ENCODE peak calls at places on chromosomes 16 and 17, in ten cellular contexts. B is PC-3, I is tibial nerve, K is prostate gland, R is mammary epithelial cell, H is pancreas, Z is gastrocnemius medialis, O is upper lobe of left lung, D is PC-9, V is SK-N-SH. P is an unnamed sample. For H3K4me1, the result is how much of the 10 kb centered on the place peaks cover.

GRCh38 chr17:9465216-9465921 is 110.3 kb downstream of the STX8 start:
- DNase-seq in B (no peak), I (no peak), K (no peak), R (no peak), H (no peak), Z (no peak), O (no peak), D (no peak), V (no peak), P (no peak)

GRCh38 chr16:88077328-88078108 is 126.3 kb downstream of the BANP start:
- DNase-seq in B (no peak), I (no peak), K (peak), R (no peak), H (peak), Z (no peak), O (no peak), D (no peak), V (peak), P (peak)

GRCh38 chr17:9517396-9517795 is 58.2 kb downstream of the STX8 start:
- DNase-seq in B (no peak), I (no peak), K (no peak), R (peak), H (no peak), Z (no peak), O (no peak), D (no peak), V (no peak), P (no peak)

GRCh38 chr17:5272313-5272712 is 9.8 kb upstream of the RABEP1 start:
- DNase-seq in B (peak), I (no peak), K (no peak), R (peak), H (no peak), Z (no peak), O (no peak), D (no peak), V (peak), P (no peak)

GRCh38 chr17:37094391-37094790 is 145.6 kb downstream of the AATF start:
- DNase-seq in B (no peak), I (no peak), K (no peak), R (no peak), H (no peak), Z (no peak), O (no peak), D (no peak), V (no peak), P (no peak)

GRCh38 chr16:66950971-66951790 is 9.9 kb upstream of the CES3 start:
- DNase-seq in B (no peak), I (no peak), K (no peak), R (no peak), H (no peak), Z (peak), O (no peak), D (no peak), V (no peak), P (no peak)

GRCh38 chr16:54098247-54098646 is 188.3 kb downstream of the IRX3 start:
- DNase-seq in B (no peak), I (no peak), K (no peak), R (no peak), H (no peak), Z (no peak), O (no peak), D (no peak), V (no peak), P (no peak)

GRCh38 chr17:29918922-29919856 is 10.8 kb downstream of the SSH2 start:
- DNase-seq in B (peak), I (no peak), K (no peak), R (peak), H (no peak), Z (no peak), O (no peak), D (peak), V (no peak), P (no peak)

GRCh38 chr17:10737786-10738185 is 8.0 kb upstream of the TMEM220 start:
- DNase-seq in B (no peak), I (no peak), K (no peak), R (no peak), H (no peak), Z (no peak), O (no peak), D (no peak), V (no peak), P (no peak)

GRCh38 chr16:54407596-54407995 is 121.0 kb upstream of the IRX3 start:
- DNase-seq in B (no peak), I (no peak), K (no peak), R (peak), H (no peak), Z (no peak), O (no peak), D (no peak), V (no peak), P (no peak)

GRCh38 chr17:3011891-3012290 is 51.5 kb downstream of the OR1D5 start:
- DNase-seq in B (no peak), I (no peak), K (no peak), R (no peak), H (no peak), Z (no peak), O (no peak), D (no peak), V (no peak), P (no peak)

GRCh38 chr16:60646631-60647030 is 1389.6 kb downstream of the CDH8 start:
- DNase-seq in B (no peak), I (no peak), K (no peak), R (no peak), H (no peak), Z (no peak), O (no peak), D (no peak), V (no peak), P (no peak)
- H3K4me1 ChIP-seq in B (under half), I (under half), K (under half), R (under half), H (under half), Z (under half), O (under half), D (under half), V (under half), P (under half)

GRCh38 chr16:85317704-85318103 is 205.4 kb upstream of the CIBAR2 start:
- DNase-seq in B (no peak), I (no peak), K (no peak), R (no peak), H (peak), Z (no peak), O (no peak), D (no peak), V (no peak), P (no peak)
- H3K4me3 ChIP-seq in B (no peak), I (no peak), K (no peak), R (no peak), H (no peak), Z (no peak), O (no peak), D (no peak), V (no peak), P (no peak)

DNA sequence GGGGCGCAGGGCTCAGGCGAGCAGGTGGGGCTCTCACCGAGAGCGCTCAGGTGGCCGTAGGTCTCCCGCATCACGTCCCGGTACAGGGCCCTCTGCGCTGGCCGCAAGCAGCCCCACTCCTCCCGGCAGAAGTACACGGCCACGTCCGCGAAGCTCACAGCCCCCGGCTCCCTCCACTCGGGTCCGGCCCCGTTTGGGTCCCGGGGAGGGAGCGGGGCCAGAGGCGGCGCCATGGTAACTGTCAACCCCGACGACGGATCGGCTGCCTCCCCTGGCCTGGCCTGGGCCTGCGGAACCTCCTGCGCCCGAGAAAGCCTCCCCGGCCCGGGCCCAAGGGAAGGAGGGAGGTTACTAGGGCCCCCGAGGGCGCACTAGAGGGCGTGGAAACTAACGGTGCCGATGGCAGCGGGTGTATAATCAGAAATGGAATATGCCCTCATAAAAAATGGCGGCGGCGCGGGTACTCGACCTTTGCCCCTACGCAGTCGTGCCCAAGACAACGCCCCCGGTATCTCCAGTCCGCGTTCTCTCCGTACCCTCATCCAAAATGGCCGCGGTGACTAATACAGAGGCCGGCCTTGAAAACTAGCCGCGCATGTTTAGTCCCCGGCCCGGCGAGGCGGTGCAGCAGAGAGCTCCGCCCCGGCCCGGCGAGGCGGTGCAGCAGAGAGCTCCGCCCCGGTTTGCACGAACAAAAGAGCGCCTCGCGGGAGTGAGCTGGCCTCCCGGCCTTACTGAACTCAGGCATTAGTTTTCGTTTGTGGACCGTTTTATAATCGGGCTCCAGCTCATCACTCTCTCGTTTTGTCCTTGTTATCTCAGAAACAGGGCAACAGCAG is at the start of gene ZNF764:
- DNase-seq in B (peak), I (peak), K (peak), R (peak), H (peak), Z (peak), O (peak), D (peak), V (peak), P (peak)
- TF ChIP-seq CTCF in B (no peak), I (peak), K (no peak), R (peak), H (no peak), Z (no peak), O (peak), D (no peak), V (no peak), P (peak)

DNA sequence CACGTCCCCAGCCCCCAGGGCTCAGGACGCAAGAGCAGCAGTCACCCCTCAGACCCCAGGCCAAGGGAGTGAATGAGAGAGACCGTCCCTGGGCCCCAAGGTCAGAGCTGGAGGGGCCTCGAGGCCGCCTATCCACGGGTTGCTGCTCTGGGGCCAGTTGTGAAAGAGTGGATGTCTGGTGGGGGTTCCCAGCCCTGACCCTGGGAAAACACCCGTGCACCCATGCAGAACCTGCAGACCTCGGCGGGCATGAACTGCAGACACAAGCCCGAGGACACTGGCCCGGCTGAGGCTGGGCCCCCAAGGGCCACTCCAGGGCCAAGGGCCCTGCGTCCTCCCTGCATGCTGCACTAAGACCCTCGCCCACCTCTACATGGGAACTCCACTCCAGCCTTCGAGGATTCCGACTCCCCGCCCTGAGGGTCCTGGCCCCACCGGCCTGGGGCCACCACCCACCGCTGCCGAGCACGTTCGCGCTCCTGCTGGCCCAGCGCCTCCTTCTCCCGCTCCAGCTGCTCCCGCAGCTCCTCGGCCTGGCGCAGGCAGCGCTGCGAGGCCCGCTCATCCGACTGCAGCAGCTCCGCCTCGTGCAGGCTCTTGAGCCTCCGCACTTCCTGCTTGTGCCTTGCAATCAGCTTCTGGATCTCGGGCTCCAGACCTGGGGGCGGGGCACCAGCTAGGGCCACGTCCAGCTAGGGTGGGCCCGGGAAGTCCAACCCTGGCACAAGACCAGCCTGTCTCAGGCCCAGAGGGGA is 27.6 kb upstream of the AATK start:
- DNase-seq in B (no peak), I (no peak), K (no peak), R (no peak), H (no peak), Z (no peak), O (peak), D (no peak), V (no peak), P (no peak)
- H3K4me1 ChIP-seq in B (under half), I (under half), K (under half), R (under half), H (under half), Z (under half), O (under half), D (under half), V (under half), P (under half)

DNA sequence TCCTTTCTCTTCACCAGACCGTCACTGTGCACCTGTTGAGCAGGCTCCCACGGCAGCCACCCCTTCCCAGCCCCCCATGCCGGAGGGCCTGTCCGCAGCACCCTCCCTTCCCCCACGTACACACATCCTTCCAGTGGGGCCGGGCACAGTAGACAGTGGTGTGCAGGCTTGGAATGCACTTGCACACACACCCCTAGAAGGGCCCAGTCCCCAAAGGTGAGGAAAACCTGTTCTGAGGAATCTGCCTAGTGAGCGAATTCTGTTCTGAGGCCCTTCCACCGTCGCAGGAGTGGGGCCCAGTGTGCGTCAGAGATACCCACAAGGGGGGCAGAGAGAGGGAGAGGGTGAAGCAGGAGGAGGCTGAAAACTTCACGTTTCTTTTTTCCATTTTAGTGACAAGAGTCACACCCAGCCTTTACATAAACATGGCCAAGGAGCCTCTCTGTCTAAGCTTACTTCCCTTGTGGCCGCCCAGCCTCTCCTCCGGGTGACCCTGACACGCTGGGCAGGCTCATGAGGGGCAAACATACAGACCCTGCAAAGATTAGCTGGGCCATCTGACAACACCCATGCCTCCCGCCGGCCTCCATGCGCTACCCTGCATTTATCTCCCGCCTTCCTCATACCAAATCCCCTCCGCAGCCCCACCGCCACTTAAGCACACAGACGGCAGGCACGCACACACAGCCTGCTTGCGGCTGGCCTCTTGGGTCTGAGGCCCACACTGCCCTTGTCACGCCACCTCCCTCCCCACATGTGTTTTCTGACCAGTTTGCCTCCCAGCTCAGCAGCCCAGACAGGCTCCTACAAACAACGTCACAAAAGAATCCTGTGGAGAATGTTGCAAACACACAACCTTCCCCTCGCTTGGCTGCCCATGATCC is 1.8 kb downstream of the ZBTB4 start:
- DNase-seq in B (peak), I (no peak), K (no peak), R (no peak), H (peak), Z (peak), O (peak), D (peak), V (peak), P (no peak)
- H3K4me3 ChIP-seq in B (peak), I (peak), K (peak), R (peak), H (no peak), Z (peak), O (peak), D (no peak), V (peak), P (peak)

GRCh38 chr16:27512061-27512460 is 37.7 kb downstream of the GTF3C1 start:
- DNase-seq in B (no peak), I (no peak), K (no peak), R (no peak), H (no peak), Z (no peak), O (no peak), D (no peak), V (no peak), P (no peak)

GRCh38 chr16:27516360-27516759 is 33.4 kb downstream of the GTF3C1 start:
- DNase-seq in B (no peak), I (no peak), K (no peak), R (no peak), H (no peak), Z (no peak), O (no peak), D (no peak), V (no peak), P (no peak)

GRCh38 chr16:27518226-27518625 is 31.5 kb downstream of the GTF3C1 start:
- DNase-seq in B (no peak), I (no peak), K (peak), R (no peak), H (no peak), Z (peak), O (no peak), D (no peak), V (no peak), P (no peak)

GRCh38 chr16:27514806-27515205 is 34.9 kb downstream of the GTF3C1 start:
- DNase-seq in B (no peak), I (no peak), K (no peak), R (no peak), H (no peak), Z (no peak), O (no peak), D (no peak), V (no peak), P (peak)

GRCh38 chr16:27515874-27516353 is 33.8 kb downstream of the GTF3C1 start:
- DNase-seq in B (peak), I (no peak), K (no peak), R (peak), H (no peak), Z (peak), O (no peak), D (peak), V (peak), P (no peak)
- TF ChIP-seq CTCF in B (peak), I (no peak), K (peak), R (peak), H (peak), Z (peak), O (peak), D (peak), V (peak), P (peak)

GRCh38 chr16:26247063-26247462 is 555.3 kb downstream of the HS3ST4 start:
- DNase-seq in B (no peak), I (no peak), K (no peak), R (no peak), H (no peak), Z (no peak), O (no peak), D (no peak), V (no peak), P (no peak)
- H3K4me1 ChIP-seq in B (under half), I (under half), K (under half), R (under half), H (under half), Z (under half), O (under half), D (under half), V (under half), P (under half)

DNA sequence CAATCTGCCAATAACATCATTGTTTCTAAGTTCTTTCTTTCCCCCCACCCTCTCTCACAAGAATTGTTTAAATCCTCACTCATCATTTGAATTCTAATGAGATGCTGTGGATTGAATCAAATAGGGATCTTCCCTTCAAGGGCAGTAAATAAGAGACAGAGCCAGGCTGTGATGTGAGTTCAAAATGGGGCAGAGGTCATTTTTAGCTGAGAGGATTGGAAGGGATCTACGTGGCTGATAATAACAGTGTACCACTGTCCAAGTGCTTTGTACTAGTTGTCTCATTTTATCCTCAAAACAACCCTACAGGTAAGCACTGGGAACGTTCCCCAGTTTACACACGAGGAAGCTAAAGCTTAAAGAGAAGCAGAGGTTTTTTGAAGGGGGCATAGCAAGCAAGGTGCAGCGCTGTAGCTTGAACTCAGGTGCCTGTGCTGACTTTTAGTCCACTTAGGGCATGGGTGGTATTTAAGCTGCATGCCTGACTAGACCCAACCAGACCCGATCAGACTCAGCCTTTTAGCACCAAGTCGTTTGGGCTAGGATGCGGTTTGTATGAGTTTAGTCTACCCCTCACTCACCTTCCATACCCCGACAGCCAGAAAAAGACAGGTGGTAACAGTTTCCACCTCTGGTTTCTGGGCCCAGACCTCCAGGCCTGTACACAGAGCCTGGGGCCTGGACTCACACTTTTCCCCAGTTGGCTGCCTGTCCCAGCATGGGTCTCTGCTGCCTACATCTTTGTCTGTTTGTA is 39.2 kb upstream of the CCR7 start:
- DNase-seq in B (no peak), I (no peak), K (no peak), R (no peak), H (no peak), Z (no peak), O (no peak), D (no peak), V (no peak), P (no peak)
- H3K4me3 ChIP-seq in B (no peak), I (no peak), K (no peak), R (no peak), H (no peak), Z (no peak), O (no peak), D (no peak), V (no peak), P (no peak)

GRCh38 chr17:80832888-80833583 is 158.6 kb upstream of the CHMP6 start:
- DNase-seq in B (peak), I (peak), K (peak), R (peak), H (peak), Z (peak), O (peak), D (peak), V (peak), P (peak)
- TF ChIP-seq CTCF in B (no peak), I (no peak), K (no peak), R (no peak), H (no peak), Z (no peak), O (no peak), D (no peak), V (no peak), P (no peak)

P was measured in left ventricle myocardium inferior.